ENCODE peak calls at places on chromosomes 4 and X, in seven cellular contexts. I is nucleus accumbens; O is GM04503; X is activated CD4-positive, alpha-beta T cell treated with anti-CD3 and anti-CD28 coated beads, Interleukin-2, amount 50 U/mL, for 1 hour; M is stimulated activated effector memory CD8-positive, alpha-beta T cell treated with anti-CD3 and anti-CD28 coated beads, Interleukin-12 subunit alpha, Interleukin-12 subunit beta, amount 100 ng/mL, for 72 hours; E is astrocyte; C is activated CD4-positive, CD25-positive, alpha-beta regulatory T cell treated with anti-CD3 and anti-CD28 coated beads, Interleukin-2, amount 50 U/mL, for 16 hours. Z is an unnamed sample.

GRCh38 chr4:64271601-64272081 is 137.6 kb downstream of the TECRL start:
- DNase-seq in I (no peak), O (no peak), X (no peak), M (no peak), E (peak), C (no peak), Z (no peak)

GRCh38 chr4:183960912-183961569 is 55.9 kb downstream of the STOX2 start:
- DNase-seq in I (no peak), O (no peak), X (no peak), M (no peak), E (no peak), C (no peak), Z (no peak)

GRCh38 chr4:73856518-73856917 is 3.4 kb downstream of the PF4V1 start:
- DNase-seq in I (no peak), O (peak), X (no peak), M (no peak), E (peak), C (no peak), Z (peak)

GRCh38 chr4:149175549-149175948 is 640.1 kb downstream of the IQCM start:
- DNase-seq in I (no peak), O (no peak), X (no peak), M (no peak), E (no peak), C (no peak), Z (no peak)

GRCh38 chr4:42627887-42628646 is 28.8 kb downstream of the ATP8A1 start:
- DNase-seq in I (peak), O (no peak), X (peak), M (peak), E (no peak), C (no peak), Z (no peak)

GRCh38 chr4:25351777-25352421 is 25.2 kb upstream of the ANAPC4 start:
- DNase-seq in I (no peak), O (peak), X (no peak), M (no peak), E (peak), C (no peak), Z (peak)

GRCh38 chrX:104343408-104344129 is 88.8 kb upstream of the ESX1 start:
- DNase-seq in I (no peak), O (peak), X (peak), M (peak), E (peak), C (no peak), Z (peak)

GRCh38 chrX:72025236-72025770 is 106.4 kb downstream of the RTL5 start:
- DNase-seq in I (no peak), O (no peak), X (no peak), M (no peak), E (no peak), C (no peak), Z (no peak)

GRCh38 chr4:3511187-3511586 is 21.0 kb downstream of the LRPAP1 start:
- DNase-seq in I (no peak), O (no peak), X (no peak), M (no peak), E (no peak), C (no peak), Z (no peak)

GRCh38 chr4:7759635-7760034 is 180.0 kb downstream of the AFAP1 start:
- DNase-seq in I (no peak), O (no peak), X (no peak), M (no peak), E (no peak), C (no peak), Z (no peak)

GRCh38 chr4:182768821-182769220 is 148.4 kb downstream of the DCTD start:
- DNase-seq in I (no peak), O (no peak), X (no peak), M (no peak), E (peak), C (no peak), Z (no peak)

GRCh38 chr4:52780206-52780605 is 29.0 kb upstream of the ERVMER34-1 start:
- DNase-seq in I (no peak), O (peak), X (no peak), M (no peak), E (peak), C (no peak), Z (peak)